ENCODE peak calls at places on chromosome 14, in nine cellular contexts. One of them, this sample, is unnamed.

GRCh38 chr14:99255621-99256482 is 16.1 kb downstream of the BCL11B start:
- DNase-seq in RPMI7951: no peak
- DNase-seq in NCI-H69: no peak
- DNase-seq in breast epithelium: no peak
- DNase-seq in AG10803: no peak
- DNase-seq in body of pancreas: no peak
- DNase-seq in AG09319: no peak
- DNase-seq in non-pigmented ciliary epithelial cell: no peak
- DNase-seq in RWPE2: no peak
- DNase-seq in this sample: no peak

GRCh38 chr14:101593411-101594181 is 32.3 kb downstream of the DIO3 start:
- DNase-seq in NCI-H69: no peak
- DNase-seq in RPMI7951: no peak
- DNase-seq in non-pigmented ciliary epithelial cell: no peak
- DNase-seq in AG09319: no peak
- DNase-seq in breast epithelium: no peak
- DNase-seq in RWPE2: no peak
- DNase-seq in body of pancreas: no peak
- DNase-seq in AG10803: no peak
- DNase-seq in this sample: no peak

GRCh38 chr14:63893701-63894458 is 41.1 kb downstream of the SYNE2 start:
- DNase-seq in NCI-H69: peak; percentile 25
- DNase-seq in AG09319: peak; percentile 72
- DNase-seq in AG10803: peak; percentile 90
- DNase-seq in RWPE2: no peak
- DNase-seq in RPMI7951: peak; percentile 31
- DNase-seq in non-pigmented ciliary epithelial cell: peak; percentile 45
- DNase-seq in breast epithelium: no peak
- DNase-seq in body of pancreas: peak; percentile 63
- DNase-seq in this sample: peak; percentile 29

GRCh38 chr14:103702497-103703432 is 12.5 kb downstream of the XRCC3 start:
- DNase-seq in AG09319: no peak
- DNase-seq in non-pigmented ciliary epithelial cell: no peak
- DNase-seq in RPMI7951: no peak
- DNase-seq in NCI-H69: no peak
- DNase-seq in body of pancreas: no peak
- DNase-seq in RWPE2: no peak
- DNase-seq in AG10803: no peak
- DNase-seq in breast epithelium: no peak
- DNase-seq in this sample: no peak

GRCh38 chr14:23403908-23404307 is 4.2 kb downstream of the MYH6 start:
- DNase-seq in non-pigmented ciliary epithelial cell: no peak
- DNase-seq in RWPE2: no peak
- DNase-seq in NCI-H69: no peak
- DNase-seq in body of pancreas: no peak
- DNase-seq in AG10803: no peak
- DNase-seq in RPMI7951: no peak
- DNase-seq in breast epithelium: no peak
- DNase-seq in AG09319: no peak
- DNase-seq in this sample: no peak

GRCh38 chr14:81169711-81170103 is 51.1 kb downstream of the GTF2A1 start:
- DNase-seq in breast epithelium: peak; percentile 60
- DNase-seq in RPMI7951: no peak
- DNase-seq in non-pigmented ciliary epithelial cell: no peak
- DNase-seq in AG09319: no peak
- DNase-seq in AG10803: peak; percentile 31
- DNase-seq in NCI-H69: no peak
- DNase-seq in RWPE2: no peak
- DNase-seq in body of pancreas: peak; percentile 73
- DNase-seq in this sample: peak; percentile 58

GRCh38 chr14:106317593-106317992 is 791.2 kb downstream of the TMEM121 start:
- DNase-seq in AG09319: no peak
- DNase-seq in RPMI7951: no peak
- DNase-seq in NCI-H69: no peak
- DNase-seq in breast epithelium: no peak
- DNase-seq in RWPE2: no peak
- DNase-seq in AG10803: no peak
- DNase-seq in non-pigmented ciliary epithelial cell: no peak
- DNase-seq in body of pancreas: no peak
- DNase-seq in this sample: no peak

GRCh38 chr14:86510503-86510902 is 980.6 kb downstream of the FLRT2 start:
- DNase-seq in RWPE2: no peak
- DNase-seq in body of pancreas: peak; percentile 5
- DNase-seq in AG10803: no peak
- DNase-seq in NCI-H69: no peak
- DNase-seq in non-pigmented ciliary epithelial cell: no peak
- DNase-seq in RPMI7951: no peak
- DNase-seq in AG09319: no peak
- DNase-seq in breast epithelium: no peak
- DNase-seq in this sample: no peak

GRCh38 chr14:100104523-100105300 is 39.5 kb downstream of the EVL start:
- DNase-seq in non-pigmented ciliary epithelial cell: no peak
- DNase-seq in RPMI7951: no peak
- DNase-seq in breast epithelium: no peak
- DNase-seq in AG09319: no peak
- DNase-seq in RWPE2: peak; percentile 38
- DNase-seq in NCI-H69: no peak
- DNase-seq in body of pancreas: no peak
- DNase-seq in AG10803: no peak
- DNase-seq in this sample: no peak

GRCh38 chr14:77039285-77040058 is 11.0 kb upstream of the IRF2BPL start:
- DNase-seq in AG10803: peak; percentile 69
- DNase-seq in non-pigmented ciliary epithelial cell: no peak
- DNase-seq in body of pancreas: no peak
- DNase-seq in AG09319: peak; percentile 55
- DNase-seq in RPMI7951: peak; percentile 71
- DNase-seq in breast epithelium: no peak
- DNase-seq in RWPE2: no peak
- DNase-seq in NCI-H69: peak; percentile 82
- DNase-seq in this sample: no peak

GRCh38 chr14:34981743-34982420 is 910 bp upstream of the SRP54 start:
- DNase-seq in AG09319: no peak
- DNase-seq in non-pigmented ciliary epithelial cell: no peak
- DNase-seq in RPMI7951: peak; percentile 43
- DNase-seq in breast epithelium: no peak
- DNase-seq in AG10803: no peak
- DNase-seq in body of pancreas: peak; percentile 27
- DNase-seq in NCI-H69: peak; percentile 81
- DNase-seq in RWPE2: no peak
- DNase-seq in this sample: no peak

This sample was measured in stomach.